ENCODE peak calls at places on chromosomes 12 and 14, in six cellular contexts. K, D, H, A, V and S are unnamed samples.

GRCh38 chr14:56592746-56593544 is 13.3 kb downstream of the TMEM260 start:
- DNase-seq in D (no peak), H (no peak), K (no peak), V (no peak), A (no peak), S (no peak)

GRCh38 chr12:16927259-16927658 is 321.3 kb upstream of the LMO3 start:
- DNase-seq in V (no peak), H (no peak), D (no peak), K (no peak), A (no peak), S (no peak)

GRCh38 chr14:38481939-38482678 is 226.2 kb upstream of the CLEC14A start:
- DNase-seq in H (no peak), V (no peak), D (no peak), K (no peak), A (no peak), S (no peak)

GRCh38 chr12:89073659-89074058 is 278.6 kb downstream of the DUSP6 start:
- DNase-seq in V (no peak), K (no peak), H (no peak), D (no peak), A (no peak), S (no peak)

GRCh38 chr14:95285566-95285965 is 34.1 kb downstream of the CLMN start:
- DNase-seq in H (no peak), K (no peak), V (no peak), D (no peak), A (no peak), S (no peak)

GRCh38 chr12:121673013-121673441 is 3.6 kb upstream of the MORN3 start:
- DNase-seq in K (no peak), D (peak; percentile 29), H (no peak), V (no peak), A (no peak), S (no peak)

GRCh38 chr14:74879427-74880180 is 2.1 kb upstream of the DLST start:
- DNase-seq in H (no peak), A (no peak), V (no peak), D (no peak), K (no peak), S (no peak)

GRCh38 chr12:43957732-43958131 is 121.9 kb downstream of the TMEM117 start:
- DNase-seq in H (no peak), K (no peak), V (peak; percentile 52), A (no peak), D (peak; percentile 46), S (no peak)

GRCh38 chr12:114918535-114919233 is 234.7 kb upstream of the TBX3 start:
- DNase-seq in A (no peak), V (peak; percentile 40), K (no peak), D (peak; percentile 49), H (no peak), S (no peak)

GRCh38 chr12:105040476-105040875 is 43.8 kb downstream of the ALDH1L2 start:
- DNase-seq in K (no peak), D (no peak), H (no peak), A (no peak), V (no peak), S (no peak)

GRCh38 chr14:90500665-90501370 is 104.0 kb downstream of the CALM1 start:
- DNase-seq in H (no peak), D (no peak), A (no peak), K (no peak), V (no peak), S (peak; percentile 83)

GRCh38 chr12:27541031-27541719 is 17.2 kb downstream of the PPFIBP1 start:
- DNase-seq in A (no peak), K (no peak), V (peak; percentile 82), H (no peak), D (no peak), S (no peak)

GRCh38 chr12:55671746-55672145 is 35.1 kb downstream of the OR10P1 start:
- DNase-seq in K (no peak), H (no peak), D (no peak), V (no peak), A (no peak), S (no peak)